ENCODE peak calls at places on chromosomes 5 and 9, in ten cellular contexts. One of them, this sample, is unnamed.

GRCh38 chr5:158940977-158941376 is 158.7 kb downstream of the EBF1 start:
- DNase-seq in T-helper 17 cell: no peak
- DNase-seq in non-pigmented ciliary epithelial cell: no peak
- DNase-seq in GM03348: no peak
- DNase-seq in NCI-H2081: no peak
- DNase-seq in stimulated activated CD8-positive, alpha-beta memory T cell treated with anti-CD3 and anti-CD28 coated beads, Interleukin-4, amount 100 ng/mL, for 48 hours: no peak
- DNase-seq in esophagus muscularis mucosa: no peak
- DNase-seq in kidney tubule cell: no peak
- DNase-seq in NCI-H2171 treated with DMSO at 0.1 percent for 48 hours: peak
- DNase-seq in dermis blood vessel endothelial cell: no peak
- DNase-seq in this sample: no peak

GRCh38 chr5:3325206-3325605 is 270.4 kb upstream of the IRX1 start:
- DNase-seq in NCI-H2081: no peak
- DNase-seq in NCI-H2171 treated with DMSO at 0.1 percent for 48 hours: no peak
- DNase-seq in stimulated activated CD8-positive, alpha-beta memory T cell treated with anti-CD3 and anti-CD28 coated beads, Interleukin-4, amount 100 ng/mL, for 48 hours: no peak
- DNase-seq in esophagus muscularis mucosa: no peak
- DNase-seq in dermis blood vessel endothelial cell: no peak
- DNase-seq in kidney tubule cell: peak
- DNase-seq in non-pigmented ciliary epithelial cell: peak
- DNase-seq in T-helper 17 cell: no peak
- DNase-seq in GM03348: no peak
- DNase-seq in this sample: peak

GRCh38 chr5:39699164-39699563 is 274.4 kb upstream of the DAB2 start:
- DNase-seq in dermis blood vessel endothelial cell: no peak
- DNase-seq in T-helper 17 cell: no peak
- DNase-seq in stimulated activated CD8-positive, alpha-beta memory T cell treated with anti-CD3 and anti-CD28 coated beads, Interleukin-4, amount 100 ng/mL, for 48 hours: no peak
- DNase-seq in GM03348: peak
- DNase-seq in non-pigmented ciliary epithelial cell: no peak
- DNase-seq in NCI-H2171 treated with DMSO at 0.1 percent for 48 hours: no peak
- DNase-seq in esophagus muscularis mucosa: no peak
- DNase-seq in NCI-H2081: no peak
- DNase-seq in kidney tubule cell: no peak
- DNase-seq in this sample: no peak

GRCh38 chr9:136019681-136020060 is 58.5 kb upstream of the UBAC1 start:
- DNase-seq in non-pigmented ciliary epithelial cell: no peak
- DNase-seq in stimulated activated CD8-positive, alpha-beta memory T cell treated with anti-CD3 and anti-CD28 coated beads, Interleukin-4, amount 100 ng/mL, for 48 hours: no peak
- DNase-seq in kidney tubule cell: no peak
- DNase-seq in esophagus muscularis mucosa: no peak
- DNase-seq in dermis blood vessel endothelial cell: no peak
- DNase-seq in NCI-H2171 treated with DMSO at 0.1 percent for 48 hours: no peak
- DNase-seq in NCI-H2081: no peak
- DNase-seq in GM03348: no peak
- DNase-seq in T-helper 17 cell: no peak
- DNase-seq in this sample: no peak

GRCh38 chr5:121675932-121676331 is 175.8 kb upstream of the FTMT start:
- DNase-seq in T-helper 17 cell: no peak
- DNase-seq in dermis blood vessel endothelial cell: no peak
- DNase-seq in NCI-H2171 treated with DMSO at 0.1 percent for 48 hours: no peak
- DNase-seq in NCI-H2081: no peak
- DNase-seq in kidney tubule cell: no peak
- DNase-seq in esophagus muscularis mucosa: no peak
- DNase-seq in GM03348: no peak
- DNase-seq in stimulated activated CD8-positive, alpha-beta memory T cell treated with anti-CD3 and anti-CD28 coated beads, Interleukin-4, amount 100 ng/mL, for 48 hours: no peak
- DNase-seq in non-pigmented ciliary epithelial cell: no peak
- DNase-seq in this sample: no peak

GRCh38 chr9:112905084-112905483 is 14.4 kb upstream of the SLC46A2 start:
- DNase-seq in GM03348: no peak
- DNase-seq in esophagus muscularis mucosa: no peak
- DNase-seq in stimulated activated CD8-positive, alpha-beta memory T cell treated with anti-CD3 and anti-CD28 coated beads, Interleukin-4, amount 100 ng/mL, for 48 hours: no peak
- DNase-seq in T-helper 17 cell: no peak
- DNase-seq in dermis blood vessel endothelial cell: no peak
- DNase-seq in non-pigmented ciliary epithelial cell: no peak
- DNase-seq in kidney tubule cell: peak
- DNase-seq in NCI-H2171 treated with DMSO at 0.1 percent for 48 hours: no peak
- DNase-seq in NCI-H2081: no peak
- DNase-seq in this sample: no peak

GRCh38 chr5:115548683-115549082 is 4.1 kb upstream of the FEM1C start:
- DNase-seq in kidney tubule cell: no peak
- DNase-seq in stimulated activated CD8-positive, alpha-beta memory T cell treated with anti-CD3 and anti-CD28 coated beads, Interleukin-4, amount 100 ng/mL, for 48 hours: no peak
- DNase-seq in non-pigmented ciliary epithelial cell: no peak
- DNase-seq in NCI-H2171 treated with DMSO at 0.1 percent for 48 hours: no peak
- DNase-seq in GM03348: no peak
- DNase-seq in dermis blood vessel endothelial cell: no peak
- DNase-seq in T-helper 17 cell: no peak
- DNase-seq in esophagus muscularis mucosa: no peak
- DNase-seq in NCI-H2081: no peak
- DNase-seq in this sample: no peak

GRCh38 chr9:21970800-21971620 is 23.2 kb downstream of the CDKN2A start:
- DNase-seq in NCI-H2171 treated with DMSO at 0.1 percent for 48 hours: no peak
- DNase-seq in stimulated activated CD8-positive, alpha-beta memory T cell treated with anti-CD3 and anti-CD28 coated beads, Interleukin-4, amount 100 ng/mL, for 48 hours: no peak
- DNase-seq in esophagus muscularis mucosa: no peak
- DNase-seq in dermis blood vessel endothelial cell: no peak
- DNase-seq in T-helper 17 cell: no peak
- DNase-seq in GM03348: no peak
- DNase-seq in NCI-H2081: no peak
- DNase-seq in non-pigmented ciliary epithelial cell: no peak
- DNase-seq in kidney tubule cell: peak
- DNase-seq in this sample: no peak

GRCh38 chr9:126420643-126421564 is 94.3 kb downstream of the MVB12B start:
- DNase-seq in GM03348: no peak
- DNase-seq in stimulated activated CD8-positive, alpha-beta memory T cell treated with anti-CD3 and anti-CD28 coated beads, Interleukin-4, amount 100 ng/mL, for 48 hours: peak
- DNase-seq in NCI-H2081: peak
- DNase-seq in T-helper 17 cell: no peak
- DNase-seq in NCI-H2171 treated with DMSO at 0.1 percent for 48 hours: peak
- DNase-seq in non-pigmented ciliary epithelial cell: no peak
- DNase-seq in dermis blood vessel endothelial cell: peak
- DNase-seq in esophagus muscularis mucosa: no peak
- DNase-seq in kidney tubule cell: peak
- DNase-seq in this sample: peak

GRCh38 chr9:111914749-111915424 is 18.3 kb downstream of the UGCG start:
- DNase-seq in dermis blood vessel endothelial cell: peak
- DNase-seq in non-pigmented ciliary epithelial cell: no peak
- DNase-seq in kidney tubule cell: no peak
- DNase-seq in T-helper 17 cell: no peak
- DNase-seq in stimulated activated CD8-positive, alpha-beta memory T cell treated with anti-CD3 and anti-CD28 coated beads, Interleukin-4, amount 100 ng/mL, for 48 hours: no peak
- DNase-seq in NCI-H2171 treated with DMSO at 0.1 percent for 48 hours: peak
- DNase-seq in esophagus muscularis mucosa: no peak
- DNase-seq in GM03348: no peak
- DNase-seq in NCI-H2081: peak
- DNase-seq in this sample: no peak

GRCh38 chr5:32842798-32843531 is 131.8 kb downstream of the NPR3 start:
- DNase-seq in non-pigmented ciliary epithelial cell: no peak
- DNase-seq in esophagus muscularis mucosa: no peak
- DNase-seq in NCI-H2171 treated with DMSO at 0.1 percent for 48 hours: no peak
- DNase-seq in stimulated activated CD8-positive, alpha-beta memory T cell treated with anti-CD3 and anti-CD28 coated beads, Interleukin-4, amount 100 ng/mL, for 48 hours: no peak
- DNase-seq in kidney tubule cell: no peak
- DNase-seq in NCI-H2081: no peak
- DNase-seq in T-helper 17 cell: no peak
- DNase-seq in GM03348: no peak
- DNase-seq in dermis blood vessel endothelial cell: no peak
- DNase-seq in this sample: peak

GRCh38 chr5:50699737-50700136 is 33.3 kb downstream of the PARP8 start:
- DNase-seq in dermis blood vessel endothelial cell: no peak
- DNase-seq in kidney tubule cell: peak
- DNase-seq in NCI-H2081: no peak
- DNase-seq in GM03348: no peak
- DNase-seq in esophagus muscularis mucosa: no peak
- DNase-seq in T-helper 17 cell: no peak
- DNase-seq in NCI-H2171 treated with DMSO at 0.1 percent for 48 hours: no peak
- DNase-seq in non-pigmented ciliary epithelial cell: no peak
- DNase-seq in stimulated activated CD8-positive, alpha-beta memory T cell treated with anti-CD3 and anti-CD28 coated beads, Interleukin-4, amount 100 ng/mL, for 48 hours: no peak
- DNase-seq in this sample: peak

GRCh38 chr9:33466565-33467495 is 6.9 kb downstream of the NOL6 start:
- DNase-seq in non-pigmented ciliary epithelial cell: no peak
- DNase-seq in T-helper 17 cell: peak
- DNase-seq in GM03348: peak
- DNase-seq in NCI-H2081: peak
- DNase-seq in esophagus muscularis mucosa: no peak
- DNase-seq in kidney tubule cell: peak
- DNase-seq in dermis blood vessel endothelial cell: peak
- DNase-seq in NCI-H2171 treated with DMSO at 0.1 percent for 48 hours: no peak
- DNase-seq in stimulated activated CD8-positive, alpha-beta memory T cell treated with anti-CD3 and anti-CD28 coated beads, Interleukin-4, amount 100 ng/mL, for 48 hours: peak
- DNase-seq in this sample: no peak

GRCh38 chr5:685262-686171 is 7.6 kb downstream of the TPPP start:
- DNase-seq in NCI-H2081: no peak
- DNase-seq in NCI-H2171 treated with DMSO at 0.1 percent for 48 hours: no peak
- DNase-seq in GM03348: no peak
- DNase-seq in dermis blood vessel endothelial cell: no peak
- DNase-seq in esophagus muscularis mucosa: no peak
- DNase-seq in stimulated activated CD8-positive, alpha-beta memory T cell treated with anti-CD3 and anti-CD28 coated beads, Interleukin-4, amount 100 ng/mL, for 48 hours: peak
- DNase-seq in kidney tubule cell: no peak
- DNase-seq in non-pigmented ciliary epithelial cell: no peak
- DNase-seq in T-helper 17 cell: no peak
- DNase-seq in this sample: no peak

GRCh38 chr5:158616707-158617106 is 483.0 kb downstream of the EBF1 start:
- DNase-seq in T-helper 17 cell: no peak
- DNase-seq in kidney tubule cell: no peak
- DNase-seq in non-pigmented ciliary epithelial cell: no peak
- DNase-seq in NCI-H2171 treated with DMSO at 0.1 percent for 48 hours: no peak
- DNase-seq in dermis blood vessel endothelial cell: no peak
- DNase-seq in GM03348: no peak
- DNase-seq in stimulated activated CD8-positive, alpha-beta memory T cell treated with anti-CD3 and anti-CD28 coated beads, Interleukin-4, amount 100 ng/mL, for 48 hours: no peak
- DNase-seq in NCI-H2081: no peak
- DNase-seq in esophagus muscularis mucosa: no peak
- DNase-seq in this sample: no peak

GRCh38 chr5:15320896-15321295 is 179.1 kb upstream of the FBXL7 start:
- DNase-seq in kidney tubule cell: no peak
- DNase-seq in non-pigmented ciliary epithelial cell: no peak
- DNase-seq in NCI-H2081: no peak
- DNase-seq in stimulated activated CD8-positive, alpha-beta memory T cell treated with anti-CD3 and anti-CD28 coated beads, Interleukin-4, amount 100 ng/mL, for 48 hours: no peak
- DNase-seq in NCI-H2171 treated with DMSO at 0.1 percent for 48 hours: peak
- DNase-seq in dermis blood vessel endothelial cell: no peak
- DNase-seq in esophagus muscularis mucosa: no peak
- DNase-seq in GM03348: no peak
- DNase-seq in T-helper 17 cell: no peak
- DNase-seq in this sample: no peak

GRCh38 chr9:12740845-12741244 is 34.0 kb upstream of the LURAP1L start:
- DNase-seq in NCI-H2081: no peak
- DNase-seq in T-helper 17 cell: no peak
- DNase-seq in non-pigmented ciliary epithelial cell: no peak
- DNase-seq in dermis blood vessel endothelial cell: no peak
- DNase-seq in kidney tubule cell: no peak
- DNase-seq in esophagus muscularis mucosa: no peak
- DNase-seq in stimulated activated CD8-positive, alpha-beta memory T cell treated with anti-CD3 and anti-CD28 coated beads, Interleukin-4, amount 100 ng/mL, for 48 hours: no peak
- DNase-seq in NCI-H2171 treated with DMSO at 0.1 percent for 48 hours: no peak
- DNase-seq in GM03348: no peak
- DNase-seq in this sample: peak

GRCh38 chr5:68593211-68593701 is 377.7 kb downstream of the PIK3R1 start:
- DNase-seq in T-helper 17 cell: no peak
- DNase-seq in dermis blood vessel endothelial cell: no peak
- DNase-seq in non-pigmented ciliary epithelial cell: no peak
- DNase-seq in stimulated activated CD8-positive, alpha-beta memory T cell treated with anti-CD3 and anti-CD28 coated beads, Interleukin-4, amount 100 ng/mL, for 48 hours: no peak
- DNase-seq in kidney tubule cell: peak
- DNase-seq in NCI-H2171 treated with DMSO at 0.1 percent for 48 hours: no peak
- DNase-seq in NCI-H2081: no peak
- DNase-seq in GM03348: no peak
- DNase-seq in esophagus muscularis mucosa: no peak
- DNase-seq in this sample: peak

GRCh38 chr5:59286510-59286909 is 607.0 kb downstream of the PDE4D start:
- DNase-seq in esophagus muscularis mucosa: no peak
- DNase-seq in NCI-H2171 treated with DMSO at 0.1 percent for 48 hours: no peak
- DNase-seq in non-pigmented ciliary epithelial cell: no peak
- DNase-seq in T-helper 17 cell: no peak
- DNase-seq in dermis blood vessel endothelial cell: no peak
- DNase-seq in GM03348: no peak
- DNase-seq in kidney tubule cell: no peak
- DNase-seq in NCI-H2081: no peak
- DNase-seq in stimulated activated CD8-positive, alpha-beta memory T cell treated with anti-CD3 and anti-CD28 coated beads, Interleukin-4, amount 100 ng/mL, for 48 hours: no peak
- DNase-seq in this sample: no peak

GRCh38 chr5:137594717-137595116 is 95.6 kb upstream of the SPOCK1 start:
- DNase-seq in GM03348: peak
- DNase-seq in T-helper 17 cell: no peak
- DNase-seq in NCI-H2081: no peak
- DNase-seq in stimulated activated CD8-positive, alpha-beta memory T cell treated with anti-CD3 and anti-CD28 coated beads, Interleukin-4, amount 100 ng/mL, for 48 hours: no peak
- DNase-seq in esophagus muscularis mucosa: no peak
- DNase-seq in kidney tubule cell: no peak
- DNase-seq in non-pigmented ciliary epithelial cell: no peak
- DNase-seq in dermis blood vessel endothelial cell: peak
- DNase-seq in NCI-H2171 treated with DMSO at 0.1 percent for 48 hours: no peak
- DNase-seq in this sample: no peak

GRCh38 chr5:150485770-150486401 is 22.0 kb upstream of the NDST1 start:
- DNase-seq in non-pigmented ciliary epithelial cell: no peak
- DNase-seq in GM03348: peak
- DNase-seq in NCI-H2081: no peak
- DNase-seq in dermis blood vessel endothelial cell: peak
- DNase-seq in esophagus muscularis mucosa: no peak
- DNase-seq in stimulated activated CD8-positive, alpha-beta memory T cell treated with anti-CD3 and anti-CD28 coated beads, Interleukin-4, amount 100 ng/mL, for 48 hours: peak
- DNase-seq in T-helper 17 cell: peak
- DNase-seq in NCI-H2171 treated with DMSO at 0.1 percent for 48 hours: peak
- DNase-seq in kidney tubule cell: peak
- DNase-seq in this sample: no peak

GRCh38 chr5:87113848-87114247 is 153.8 kb upstream of the RASA1 start:
- DNase-seq in NCI-H2171 treated with DMSO at 0.1 percent for 48 hours: no peak
- DNase-seq in GM03348: peak
- DNase-seq in T-helper 17 cell: no peak
- DNase-seq in dermis blood vessel endothelial cell: no peak
- DNase-seq in non-pigmented ciliary epithelial cell: peak
- DNase-seq in stimulated activated CD8-positive, alpha-beta memory T cell treated with anti-CD3 and anti-CD28 coated beads, Interleukin-4, amount 100 ng/mL, for 48 hours: no peak
- DNase-seq in NCI-H2081: no peak
- DNase-seq in esophagus muscularis mucosa: no peak
- DNase-seq in kidney tubule cell: peak
- DNase-seq in this sample: no peak

GRCh38 chr5:61653802-61654580 is 321.9 kb downstream of the ZSWIM6 start:
- DNase-seq in NCI-H2081: no peak
- DNase-seq in T-helper 17 cell: no peak
- DNase-seq in NCI-H2171 treated with DMSO at 0.1 percent for 48 hours: peak
- DNase-seq in GM03348: no peak
- DNase-seq in stimulated activated CD8-positive, alpha-beta memory T cell treated with anti-CD3 and anti-CD28 coated beads, Interleukin-4, amount 100 ng/mL, for 48 hours: no peak
- DNase-seq in non-pigmented ciliary epithelial cell: no peak
- DNase-seq in kidney tubule cell: peak
- DNase-seq in dermis blood vessel endothelial cell: no peak
- DNase-seq in esophagus muscularis mucosa: no peak
- DNase-seq in this sample: no peak

GRCh38 chr9:108645520-108645919 is 210.3 kb downstream of the ACTL7B start:
- DNase-seq in NCI-H2081: no peak
- DNase-seq in esophagus muscularis mucosa: no peak
- DNase-seq in stimulated activated CD8-positive, alpha-beta memory T cell treated with anti-CD3 and anti-CD28 coated beads, Interleukin-4, amount 100 ng/mL, for 48 hours: no peak
- DNase-seq in T-helper 17 cell: no peak
- DNase-seq in NCI-H2171 treated with DMSO at 0.1 percent for 48 hours: peak
- DNase-seq in dermis blood vessel endothelial cell: no peak
- DNase-seq in non-pigmented ciliary epithelial cell: no peak
- DNase-seq in kidney tubule cell: no peak
- DNase-seq in GM03348: no peak
- DNase-seq in this sample: no peak

GRCh38 chr5:116446356-116447005 is 128.1 kb downstream of the SEMA6A start:
- DNase-seq in non-pigmented ciliary epithelial cell: no peak
- DNase-seq in stimulated activated CD8-positive, alpha-beta memory T cell treated with anti-CD3 and anti-CD28 coated beads, Interleukin-4, amount 100 ng/mL, for 48 hours: no peak
- DNase-seq in T-helper 17 cell: no peak
- DNase-seq in GM03348: no peak
- DNase-seq in dermis blood vessel endothelial cell: no peak
- DNase-seq in esophagus muscularis mucosa: no peak
- DNase-seq in NCI-H2171 treated with DMSO at 0.1 percent for 48 hours: no peak
- DNase-seq in kidney tubule cell: no peak
- DNase-seq in NCI-H2081: no peak
- DNase-seq in this sample: no peak

GRCh38 chr9:82404484-82405280 is 416.1 kb downstream of the SPATA31D1 start:
- DNase-seq in non-pigmented ciliary epithelial cell: no peak
- DNase-seq in esophagus muscularis mucosa: no peak
- DNase-seq in dermis blood vessel endothelial cell: no peak
- DNase-seq in T-helper 17 cell: no peak
- DNase-seq in NCI-H2081: no peak
- DNase-seq in GM03348: peak
- DNase-seq in NCI-H2171 treated with DMSO at 0.1 percent for 48 hours: peak
- DNase-seq in stimulated activated CD8-positive, alpha-beta memory T cell treated with anti-CD3 and anti-CD28 coated beads, Interleukin-4, amount 100 ng/mL, for 48 hours: no peak
- DNase-seq in kidney tubule cell: no peak
- DNase-seq in this sample: no peak

GRCh38 chr5:54519083-54519541 is 1.6 kb downstream of the SNX18 start:
- DNase-seq in NCI-H2171 treated with DMSO at 0.1 percent for 48 hours: no peak
- DNase-seq in non-pigmented ciliary epithelial cell: no peak
- DNase-seq in GM03348: no peak
- DNase-seq in stimulated activated CD8-positive, alpha-beta memory T cell treated with anti-CD3 and anti-CD28 coated beads, Interleukin-4, amount 100 ng/mL, for 48 hours: no peak
- DNase-seq in dermis blood vessel endothelial cell: no peak
- DNase-seq in NCI-H2081: no peak
- DNase-seq in kidney tubule cell: no peak
- DNase-seq in T-helper 17 cell: no peak
- DNase-seq in esophagus muscularis mucosa: no peak
- DNase-seq in this sample: no peak

GRCh38 chr5:6708814-6709213 is 4.4 kb upstream of the TENT4A start:
- DNase-seq in T-helper 17 cell: no peak
- DNase-seq in kidney tubule cell: peak
- DNase-seq in non-pigmented ciliary epithelial cell: no peak
- DNase-seq in dermis blood vessel endothelial cell: no peak
- DNase-seq in NCI-H2081: no peak
- DNase-seq in GM03348: no peak
- DNase-seq in esophagus muscularis mucosa: peak
- DNase-seq in stimulated activated CD8-positive, alpha-beta memory T cell treated with anti-CD3 and anti-CD28 coated beads, Interleukin-4, amount 100 ng/mL, for 48 hours: peak
- DNase-seq in NCI-H2171 treated with DMSO at 0.1 percent for 48 hours: no peak
- DNase-seq in this sample: no peak

This sample was measured in epithelial cell of prostate.